ENCODE peak calls at places on chromosomes 7 and 10, in nine cellular contexts. One of them, this sample, is unnamed.

GRCh38 chr7:12056381-12056780 is 154.7 kb upstream of the TMEM106B start:
- DNase-seq in upper lobe of right lung: no peak
- DNase-seq in neuronal stem cell: no peak
- DNase-seq in CD8-positive, alpha-beta memory T cell: no peak
- DNase-seq in MM.1S: no peak
- DNase-seq in spleen: no peak
- DNase-seq in testis: no peak
- DNase-seq in GM12878: no peak
- DNase-seq in CD4-positive, alpha-beta memory T cell: no peak
- DNase-seq in this sample: no peak

GRCh38 chr10:102118867-102119266 is 1.3 kb downstream of the LDB1 start:
- DNase-seq in spleen: peak; percentile 81
- DNase-seq in neuronal stem cell: no peak
- DNase-seq in upper lobe of right lung: peak; percentile 75
- DNase-seq in testis: peak; percentile 74
- DNase-seq in CD4-positive, alpha-beta memory T cell: no peak
- DNase-seq in GM12878: no peak
- DNase-seq in CD8-positive, alpha-beta memory T cell: no peak
- DNase-seq in MM.1S: no peak
- DNase-seq in this sample: no peak

GRCh38 chr7:31688347-31688746 is 1.3 kb downstream of the PPP1R17 start:
- DNase-seq in GM12878: peak; percentile 65
- DNase-seq in CD8-positive, alpha-beta memory T cell: no peak
- DNase-seq in CD4-positive, alpha-beta memory T cell: no peak
- DNase-seq in testis: no peak
- DNase-seq in neuronal stem cell: no peak
- DNase-seq in spleen: no peak
- DNase-seq in MM.1S: no peak
- DNase-seq in upper lobe of right lung: no peak
- DNase-seq in this sample: no peak

GRCh38 chr10:58531084-58531695 is 18.5 kb downstream of the BICC1 start:
- DNase-seq in testis: peak; percentile 74
- DNase-seq in MM.1S: peak; percentile 72
- DNase-seq in neuronal stem cell: peak; percentile 59
- DNase-seq in upper lobe of right lung: no peak
- DNase-seq in CD8-positive, alpha-beta memory T cell: no peak
- DNase-seq in CD4-positive, alpha-beta memory T cell: peak; percentile 37
- DNase-seq in GM12878: peak; percentile 16
- DNase-seq in spleen: no peak
- DNase-seq in this sample: no peak

GRCh38 chr7:5671053-5671452 is 110.4 kb downstream of the RNF216 start:
- DNase-seq in MM.1S: no peak
- DNase-seq in testis: peak; percentile 43
- DNase-seq in upper lobe of right lung: no peak
- DNase-seq in CD8-positive, alpha-beta memory T cell: no peak
- DNase-seq in CD4-positive, alpha-beta memory T cell: no peak
- DNase-seq in spleen: no peak
- DNase-seq in GM12878: no peak
- DNase-seq in neuronal stem cell: no peak
- DNase-seq in this sample: no peak

GRCh38 chr10:46555713-46556514 is 544 bp downstream of the GPRIN2 start:
- DNase-seq in testis: peak; percentile 33
- DNase-seq in upper lobe of right lung: peak; percentile 88
- DNase-seq in MM.1S: peak; percentile 1
- DNase-seq in spleen: peak; percentile 77
- DNase-seq in GM12878: no peak
- DNase-seq in neuronal stem cell: peak; percentile 68
- DNase-seq in CD4-positive, alpha-beta memory T cell: no peak
- DNase-seq in CD8-positive, alpha-beta memory T cell: peak; percentile 50
- DNase-seq in this sample: peak; percentile 83

GRCh38 chr7:106216517-106217088 is 68.2 kb downstream of the NAMPT start:
- DNase-seq in spleen: no peak
- DNase-seq in GM12878: no peak
- DNase-seq in CD8-positive, alpha-beta memory T cell: no peak
- DNase-seq in upper lobe of right lung: no peak
- DNase-seq in testis: no peak
- DNase-seq in MM.1S: no peak
- DNase-seq in CD4-positive, alpha-beta memory T cell: no peak
- DNase-seq in neuronal stem cell: no peak
- DNase-seq in this sample: no peak

GRCh38 chr7:106486331-106486730 is 174.6 kb downstream of the CCDC71L start:
- DNase-seq in MM.1S: no peak
- DNase-seq in CD4-positive, alpha-beta memory T cell: no peak
- DNase-seq in testis: no peak
- DNase-seq in spleen: no peak
- DNase-seq in upper lobe of right lung: no peak
- DNase-seq in CD8-positive, alpha-beta memory T cell: no peak
- DNase-seq in GM12878: no peak
- DNase-seq in neuronal stem cell: no peak
- DNase-seq in this sample: no peak

GRCh38 chr10:126686732-126687693 is 16.5 kb upstream of the C10orf90 start:
- DNase-seq in CD4-positive, alpha-beta memory T cell: no peak
- DNase-seq in upper lobe of right lung: no peak
- DNase-seq in GM12878: no peak
- DNase-seq in testis: no peak
- DNase-seq in MM.1S: no peak
- DNase-seq in CD8-positive, alpha-beta memory T cell: no peak
- DNase-seq in spleen: no peak
- DNase-seq in neuronal stem cell: no peak
- DNase-seq in this sample: no peak

GRCh38 chr7:123674399-123675091 is 18.9 kb downstream of the LMOD2 start:
- DNase-seq in CD8-positive, alpha-beta memory T cell: no peak
- DNase-seq in MM.1S: no peak
- DNase-seq in neuronal stem cell: no peak
- DNase-seq in GM12878: no peak
- DNase-seq in upper lobe of right lung: no peak
- DNase-seq in spleen: no peak
- DNase-seq in CD4-positive, alpha-beta memory T cell: no peak
- DNase-seq in testis: no peak
- DNase-seq in this sample: no peak

GRCh38 chr7:4042402-4042801 is 639.7 kb upstream of the FOXK1 start:
- DNase-seq in CD4-positive, alpha-beta memory T cell: no peak
- DNase-seq in MM.1S: no peak
- DNase-seq in testis: no peak
- DNase-seq in upper lobe of right lung: no peak
- DNase-seq in neuronal stem cell: no peak
- DNase-seq in GM12878: no peak
- DNase-seq in CD8-positive, alpha-beta memory T cell: no peak
- DNase-seq in spleen: no peak
- DNase-seq in this sample: no peak

GRCh38 chr10:124674768-124675222 is 69.4 kb downstream of the FAM53B start:
- DNase-seq in CD8-positive, alpha-beta memory T cell: no peak
- DNase-seq in CD4-positive, alpha-beta memory T cell: no peak
- DNase-seq in MM.1S: no peak
- DNase-seq in upper lobe of right lung: peak; percentile 78
- DNase-seq in GM12878: no peak
- DNase-seq in testis: no peak
- DNase-seq in neuronal stem cell: no peak
- DNase-seq in spleen: peak; percentile 75
- DNase-seq in this sample: no peak

GRCh38 chr10:124675824-124676223 is 68.4 kb downstream of the FAM53B start:
- DNase-seq in upper lobe of right lung: no peak
- DNase-seq in GM12878: no peak
- DNase-seq in CD8-positive, alpha-beta memory T cell: no peak
- DNase-seq in spleen: no peak
- DNase-seq in neuronal stem cell: no peak
- DNase-seq in CD4-positive, alpha-beta memory T cell: no peak
- DNase-seq in MM.1S: no peak
- DNase-seq in testis: no peak
- DNase-seq in this sample: no peak

GRCh38 chr10:124676416-124677062 is 67.6 kb downstream of the FAM53B start:
- DNase-seq in testis: no peak
- DNase-seq in CD4-positive, alpha-beta memory T cell: no peak
- DNase-seq in GM12878: no peak
- DNase-seq in neuronal stem cell: no peak
- DNase-seq in MM.1S: no peak
- DNase-seq in CD8-positive, alpha-beta memory T cell: no peak
- DNase-seq in upper lobe of right lung: no peak
- DNase-seq in spleen: no peak
- DNase-seq in this sample: no peak

GRCh38 chr10:124677291-124677690 is 66.9 kb downstream of the FAM53B start:
- DNase-seq in testis: peak; percentile 54
- DNase-seq in CD8-positive, alpha-beta memory T cell: no peak
- DNase-seq in GM12878: no peak
- DNase-seq in spleen: peak; percentile 80
- DNase-seq in MM.1S: no peak
- DNase-seq in upper lobe of right lung: no peak
- DNase-seq in neuronal stem cell: no peak
- DNase-seq in CD4-positive, alpha-beta memory T cell: no peak
- DNase-seq in this sample: no peak

DNA sequence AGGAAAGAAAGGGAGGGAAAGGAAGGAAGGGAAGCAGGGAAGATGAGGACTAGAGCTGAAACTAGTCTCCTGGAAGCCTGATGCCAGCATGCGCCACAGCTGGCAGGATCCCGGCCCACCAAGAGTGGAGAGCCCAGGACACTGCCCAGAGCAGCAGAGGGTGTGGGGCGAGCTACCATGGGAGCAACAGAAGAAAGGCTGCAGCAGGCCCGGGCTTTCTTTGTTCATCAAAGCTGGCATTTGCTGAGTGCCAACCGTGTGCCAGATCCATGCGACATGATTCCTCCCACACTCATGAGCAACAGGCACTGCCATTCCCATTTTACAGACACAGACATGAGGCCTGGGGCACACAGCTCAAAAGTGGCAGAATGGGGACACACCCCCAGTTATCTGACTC is 68.9 kb downstream of the FAM53B start:
- DNase-seq in upper lobe of right lung: no peak
- DNase-seq in GM12878: no peak
- DNase-seq in CD4-positive, alpha-beta memory T cell: no peak
- DNase-seq in spleen: peak; percentile 60
- DNase-seq in MM.1S: no peak
- DNase-seq in testis: no peak
- DNase-seq in CD8-positive, alpha-beta memory T cell: no peak
- DNase-seq in neuronal stem cell: no peak
- DNase-seq in this sample: no peak
- H3K27ac ChIP-seq in upper lobe of right lung: peak overlapping the region; percentile 72
- H3K27ac ChIP-seq in GM12878: no peak overlapping the region
- H3K27ac ChIP-seq in CD4-positive, alpha-beta memory T cell: no peak overlapping the region
- H3K27ac ChIP-seq in spleen: no peak overlapping the region
- H3K27ac ChIP-seq in MM.1S: no peak overlapping the region
- H3K27ac ChIP-seq in testis: no peak overlapping the region
- H3K27ac ChIP-seq in CD8-positive, alpha-beta memory T cell: no peak overlapping the region
- H3K27ac ChIP-seq in neuronal stem cell: no peak overlapping the region
- H3K27ac ChIP-seq in this sample: no peak overlapping the region

DNA sequence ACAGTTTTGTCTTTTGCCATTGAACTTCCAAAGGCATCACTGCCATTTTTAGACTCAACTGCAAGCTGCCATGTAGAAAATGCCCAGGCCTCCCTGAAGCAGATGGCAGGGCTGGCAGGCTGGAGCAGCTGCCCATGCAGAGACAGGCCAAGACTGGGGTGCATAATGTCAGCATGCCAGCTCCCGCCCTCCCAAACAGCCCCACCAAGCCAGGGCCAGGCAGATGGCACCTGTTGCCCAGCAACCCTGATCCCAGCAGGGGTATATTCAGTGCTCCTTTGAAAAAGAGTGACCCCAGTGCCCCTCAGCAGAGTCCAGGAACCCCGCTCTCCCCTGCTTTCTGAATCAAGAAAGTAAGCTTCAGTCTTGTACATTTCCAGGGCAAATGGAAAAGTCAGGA is 32.6 kb downstream of the VSTM4 start:
- DNase-seq in CD8-positive, alpha-beta memory T cell: no peak
- DNase-seq in spleen: no peak
- DNase-seq in neuronal stem cell: no peak
- DNase-seq in upper lobe of right lung: no peak
- DNase-seq in CD4-positive, alpha-beta memory T cell: no peak
- DNase-seq in GM12878: no peak
- DNase-seq in testis: no peak
- DNase-seq in MM.1S: no peak
- DNase-seq in this sample: no peak
- H3K4me1 ChIP-seq in CD8-positive, alpha-beta memory T cell: no peaks in the 10 kb centered on the region
- H3K4me1 ChIP-seq in spleen: no peaks in the 10 kb centered on the region
- H3K4me1 ChIP-seq in neuronal stem cell: peaks cover 33% of the 10 kb centered on the region
- H3K4me1 ChIP-seq in upper lobe of right lung: peaks cover 41% of the 10 kb centered on the region
- H3K4me1 ChIP-seq in CD4-positive, alpha-beta memory T cell: no peaks in the 10 kb centered on the region
- H3K4me1 ChIP-seq in GM12878: no peaks in the 10 kb centered on the region
- H3K4me1 ChIP-seq in testis: peaks cover 32% of the 10 kb centered on the region
- H3K4me1 ChIP-seq in MM.1S: peaks cover 36% of the 10 kb centered on the region
- H3K4me1 ChIP-seq in this sample: peaks cover 33% of the 10 kb centered on the region

GRCh38 chr10:113493943-113494342 is 58.9 kb upstream of the HABP2 start:
- DNase-seq in upper lobe of right lung: no peak
- DNase-seq in CD8-positive, alpha-beta memory T cell: no peak
- DNase-seq in neuronal stem cell: no peak
- DNase-seq in CD4-positive, alpha-beta memory T cell: no peak
- DNase-seq in testis: no peak
- DNase-seq in GM12878: no peak
- DNase-seq in MM.1S: no peak
- DNase-seq in spleen: no peak
- DNase-seq in this sample: no peak

GRCh38 chr10:113497203-113497602 is 55.6 kb upstream of the HABP2 start:
- DNase-seq in CD8-positive, alpha-beta memory T cell: no peak
- DNase-seq in CD4-positive, alpha-beta memory T cell: no peak
- DNase-seq in GM12878: no peak
- DNase-seq in testis: no peak
- DNase-seq in spleen: no peak
- DNase-seq in upper lobe of right lung: no peak
- DNase-seq in MM.1S: no peak
- DNase-seq in neuronal stem cell: no peak
- DNase-seq in this sample: no peak

GRCh38 chr10:113494736-113495135 is 58.1 kb upstream of the HABP2 start:
- DNase-seq in neuronal stem cell: no peak
- DNase-seq in CD8-positive, alpha-beta memory T cell: no peak
- DNase-seq in testis: no peak
- DNase-seq in CD4-positive, alpha-beta memory T cell: no peak
- DNase-seq in spleen: no peak
- DNase-seq in GM12878: no peak
- DNase-seq in upper lobe of right lung: no peak
- DNase-seq in MM.1S: no peak
- DNase-seq in this sample: no peak

GRCh38 chr10:113493195-113493594 is 59.7 kb upstream of the HABP2 start:
- DNase-seq in upper lobe of right lung: no peak
- DNase-seq in testis: no peak
- DNase-seq in MM.1S: no peak
- DNase-seq in CD4-positive, alpha-beta memory T cell: no peak
- DNase-seq in CD8-positive, alpha-beta memory T cell: no peak
- DNase-seq in spleen: no peak
- DNase-seq in neuronal stem cell: no peak
- DNase-seq in GM12878: no peak
- DNase-seq in this sample: no peak

DNA sequence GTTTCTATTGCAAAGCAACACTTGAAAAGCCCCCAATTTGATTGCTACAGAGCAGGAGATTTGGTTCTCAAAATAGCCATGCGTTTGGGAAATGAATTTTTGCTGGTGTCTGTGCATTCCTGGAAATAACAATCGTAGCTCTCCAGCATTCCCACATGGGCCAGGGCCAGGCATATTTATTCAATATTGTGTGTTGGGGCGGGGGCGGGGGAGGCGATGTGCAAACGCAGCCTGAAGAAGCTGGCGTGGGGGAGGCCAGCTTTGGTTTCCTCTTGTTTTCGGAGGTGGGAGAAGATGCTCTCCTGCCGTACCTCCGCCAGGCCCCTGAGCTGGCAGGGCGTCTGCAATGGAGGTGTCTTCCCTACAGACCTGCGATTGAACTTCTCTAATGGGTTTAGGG is 56.7 kb upstream of the HABP2 start:
- DNase-seq in CD4-positive, alpha-beta memory T cell: no peak
- DNase-seq in neuronal stem cell: no peak
- DNase-seq in testis: peak; percentile 61
- DNase-seq in MM.1S: no peak
- DNase-seq in spleen: no peak
- DNase-seq in GM12878: no peak
- DNase-seq in upper lobe of right lung: no peak
- DNase-seq in CD8-positive, alpha-beta memory T cell: no peak
- DNase-seq in this sample: no peak
- H3K27me3 ChIP-seq in CD4-positive, alpha-beta memory T cell: no peaks in the 10 kb centered on the region
- H3K27me3 ChIP-seq in neuronal stem cell: no peaks in the 10 kb centered on the region
- H3K27me3 ChIP-seq in testis: no peaks in the 10 kb centered on the region
- H3K27me3 ChIP-seq in MM.1S: no peaks in the 10 kb centered on the region
- H3K27me3 ChIP-seq in spleen: no peaks in the 10 kb centered on the region
- H3K27me3 ChIP-seq in GM12878: no peaks in the 10 kb centered on the region
- H3K27me3 ChIP-seq in upper lobe of right lung: no peaks in the 10 kb centered on the region
- H3K27me3 ChIP-seq in CD8-positive, alpha-beta memory T cell: no peaks in the 10 kb centered on the region
- H3K27me3 ChIP-seq in this sample: no peaks in the 10 kb centered on the region

GRCh38 chr10:113047963-113048781 is 98.1 kb downstream of the TCF7L2 start:
- DNase-seq in testis: no peak
- DNase-seq in CD8-positive, alpha-beta memory T cell: no peak
- DNase-seq in MM.1S: no peak
- DNase-seq in CD4-positive, alpha-beta memory T cell: no peak
- DNase-seq in spleen: no peak
- DNase-seq in neuronal stem cell: no peak
- DNase-seq in GM12878: no peak
- DNase-seq in upper lobe of right lung: no peak
- DNase-seq in this sample: no peak
- H3K27ac ChIP-seq in testis: no peak overlapping the region
- H3K27ac ChIP-seq in CD8-positive, alpha-beta memory T cell: no peak overlapping the region
- H3K27ac ChIP-seq in MM.1S: no peak overlapping the region
- H3K27ac ChIP-seq in CD4-positive, alpha-beta memory T cell: no peak overlapping the region
- H3K27ac ChIP-seq in spleen: no peak overlapping the region
- H3K27ac ChIP-seq in neuronal stem cell: peak overlapping the region; percentile 41
- H3K27ac ChIP-seq in GM12878: no peak overlapping the region
- H3K27ac ChIP-seq in upper lobe of right lung: no peak overlapping the region
- H3K27ac ChIP-seq in this sample: peak overlapping the region; percentile 52